ENCODE peak calls at places on chromosomes 6 and 20, in nine cellular contexts. T, P, W, F, M, C, X, S and D are unnamed samples.
A peak's percentile ranks its signal among the peaks of the same experiment; 100 is the strongest.

GRCh38 chr6:156717542-156717941 is 59.6 kb upstream of the ARID1B start:
- DNase-seq in T (no peak), P (no peak), W (no peak), F (no peak), M (no peak), C (no peak), X (no peak), S (no peak), D (no peak)

GRCh38 chr6:90846824-90847223 is 260.0 kb upstream of the MAP3K7 start:
- DNase-seq in T (no peak), P (no peak), W (no peak), F (no peak), M (peak; percentile 78), C (no peak), X (no peak), S (no peak), D (no peak)

GRCh38 chr6:71250050-71250689 is 38.4 kb upstream of the OGFRL1 start:
- DNase-seq in T (no peak), P (no peak), W (no peak), F (no peak), M (peak; percentile 57), C (no peak), X (no peak), S (no peak), D (no peak)

GRCh38 chr6:134706806-134707205 is 243.1 kb downstream of the ALDH8A1 start:
- DNase-seq in T (no peak), P (no peak), W (no peak), F (no peak), M (no peak), C (peak; percentile 22), X (no peak), S (no peak), D (no peak)

GRCh38 chr6:110642711-110643110 is 166.3 kb upstream of the SLC22A16 start:
- DNase-seq in T (no peak), P (no peak), W (no peak), F (no peak), M (no peak), C (no peak), X (no peak), S (no peak), D (no peak)

GRCh38 chr6:54935739-54936138 is 89.2 kb downstream of the FAM83B start:
- DNase-seq in T (no peak), P (no peak), W (no peak), F (no peak), M (peak; percentile 97), C (peak; percentile 76), X (no peak), S (no peak), D (no peak)

GRCh38 chr6:147660334-147661311 is 152.1 kb downstream of the SAMD5 start:
- DNase-seq in T (peak; percentile 60), P (no peak), W (no peak), F (no peak), M (no peak), C (no peak), X (no peak), S (no peak), D (no peak)

GRCh38 chr6:98836025-98836961 is 1.9 kb downstream of the POU3F2 start:
- DNase-seq in T (no peak), P (no peak), W (no peak), F (no peak), M (no peak), C (no peak), X (no peak), S (no peak), D (peak; percentile 84)

DNA sequence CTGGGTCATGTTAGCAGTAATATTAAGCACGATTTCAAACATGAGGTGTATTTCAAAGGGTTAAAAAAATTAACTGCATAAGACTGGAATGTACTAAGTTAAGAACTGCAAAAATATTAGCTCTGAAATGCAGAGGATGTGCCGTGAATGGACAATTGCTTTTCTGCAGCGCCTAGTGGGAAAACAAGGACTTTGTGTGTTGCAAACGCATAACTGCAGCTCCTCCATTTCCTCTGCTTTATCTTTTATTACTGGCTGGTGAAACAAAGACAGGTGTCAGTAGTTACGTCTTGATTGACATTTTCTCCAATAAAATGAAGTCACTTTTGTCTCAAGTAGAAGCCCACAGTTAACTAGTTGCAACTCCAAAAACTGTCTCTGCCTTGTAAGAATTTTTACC is 1.7 kb downstream of the PDE7B start:
- DNase-seq in T (no peak), P (no peak), W (no peak), F (no peak), M (no peak), C (peak; percentile 37), X (no peak), S (no peak), D (no peak)
- H3K4me3 ChIP-seq in T (no peak overlapping the region), P (no peak overlapping the region), W (no peak overlapping the region), F (peak overlapping the region; percentile 31), M (no peak overlapping the region), C (no peak overlapping the region), X (no peak overlapping the region), S (no peak overlapping the region), D (no peak overlapping the region)

DNA sequence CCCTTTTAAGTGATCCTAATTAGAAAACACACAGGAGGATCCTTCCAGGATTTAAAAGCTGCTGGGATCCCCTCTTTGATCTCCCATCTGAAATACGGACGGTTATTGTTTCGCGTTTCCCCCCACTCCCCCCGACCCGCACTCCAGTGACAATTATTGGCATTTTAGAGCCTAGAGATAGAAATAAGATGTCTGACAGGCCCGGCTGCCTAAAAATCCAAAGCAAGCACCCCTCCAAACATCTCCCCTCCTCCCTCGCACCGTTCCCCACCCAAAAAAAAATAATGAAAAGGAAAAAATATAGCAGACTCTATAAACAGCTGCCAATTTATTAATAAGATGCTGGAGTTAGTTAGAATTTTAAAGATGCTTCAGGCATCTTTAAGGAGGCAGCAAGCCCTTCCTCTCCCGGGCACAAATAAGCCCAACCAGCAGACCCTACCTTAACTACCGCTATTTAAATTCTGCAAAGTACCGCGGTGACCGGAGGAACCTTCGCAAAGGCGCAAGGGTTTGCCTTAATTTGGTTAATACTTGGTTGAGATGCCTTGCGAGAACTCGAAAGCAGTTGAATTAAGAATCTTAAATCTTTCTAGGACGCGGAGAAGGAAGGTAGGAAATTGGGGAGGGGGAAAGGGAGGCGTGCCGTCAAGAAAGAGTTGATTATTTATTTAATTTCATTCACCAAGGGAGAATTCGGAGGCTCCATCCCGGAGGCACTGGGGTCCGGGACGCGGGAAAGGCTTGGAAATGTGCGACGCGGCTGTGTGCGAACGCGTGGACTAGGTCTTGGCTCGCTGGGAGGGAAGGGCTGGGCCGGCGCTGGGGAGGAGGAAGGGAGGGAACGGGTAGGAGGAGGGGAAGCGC is 1.5 kb upstream of the ISM1 start:
- DNase-seq in T (no peak), P (peak; percentile 6), W (no peak), F (no peak), M (no peak), C (no peak), X (no peak), S (no peak), D (peak; percentile 37)
- H3K27me3 ChIP-seq in T (no peaks in the 10 kb centered on the region), P (peaks cover 84% of the 10 kb centered on the region), W (peaks cover 4% of the 10 kb centered on the region), F (no peaks in the 10 kb centered on the region), M (no peaks in the 10 kb centered on the region), C (peaks cover 12% of the 10 kb centered on the region), X (peaks cover 10% of the 10 kb centered on the region), S (peaks cover 18% of the 10 kb centered on the region), D (peaks cover 70% of the 10 kb centered on the region)

GRCh38 chr6:158764941-158765340 is 54.2 kb downstream of the EZR start:
- DNase-seq in T (no peak), P (no peak), W (no peak), F (no peak), M (no peak), C (no peak), X (no peak), S (no peak), D (peak; percentile 35)

GRCh38 chr6:158764188-158764849 is 54.8 kb downstream of the EZR start:
- DNase-seq in T (no peak), P (no peak), W (no peak), F (no peak), M (no peak), C (no peak), X (no peak), S (no peak), D (peak; percentile 54)

GRCh38 chr6:158762787-158763439 is 56.3 kb downstream of the EZR start:
- DNase-seq in T (peak; percentile 52), P (no peak), W (no peak), F (no peak), M (peak; percentile 33), C (peak; percentile 91), X (no peak), S (no peak), D (peak; percentile 57)

GRCh38 chr6:158761746-158762145 is 57.4 kb downstream of the EZR start:
- DNase-seq in T (no peak), P (no peak), W (no peak), F (no peak), M (no peak), C (no peak), X (no peak), S (no peak), D (peak; percentile 37)

DNA sequence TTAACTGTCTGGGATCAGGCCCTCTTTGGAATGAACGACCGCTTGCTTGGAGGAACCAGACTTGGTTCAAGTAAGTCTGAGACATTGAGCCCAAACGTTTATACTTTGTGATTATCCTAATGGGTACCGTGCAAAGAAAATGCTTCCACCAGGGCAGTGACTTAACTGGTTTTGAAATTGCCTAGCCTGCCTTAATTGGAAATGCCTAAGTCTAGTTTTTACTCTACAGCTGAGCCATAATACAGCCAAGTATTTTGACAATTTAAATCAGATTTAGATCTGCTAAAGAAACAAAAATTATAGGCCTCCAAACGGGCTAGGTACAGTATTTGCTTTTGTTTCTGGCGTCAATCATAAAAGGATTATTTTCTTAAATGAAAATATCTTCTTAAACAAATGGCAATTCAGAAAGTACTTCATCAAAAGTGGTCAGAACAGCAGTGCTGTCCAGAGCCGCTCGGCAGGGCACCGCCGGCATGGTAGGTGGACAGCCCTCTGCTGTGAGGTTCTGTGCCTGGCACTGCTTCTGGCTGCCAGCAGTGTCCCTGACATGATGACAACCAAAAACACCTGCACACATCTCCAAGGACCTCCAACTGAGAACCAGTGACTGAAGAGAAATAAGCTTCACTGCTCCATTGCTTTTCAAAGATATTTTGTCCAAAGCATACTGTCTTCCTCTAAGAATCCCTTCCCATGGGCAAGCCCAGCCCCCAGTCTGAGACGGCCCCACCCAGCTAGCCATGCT is 55.6 kb downstream of the EZR start:
- DNase-seq in T (no peak), P (no peak), W (no peak), F (no peak), M (no peak), C (no peak), X (no peak), S (no peak), D (no peak)
- H3K36me3 ChIP-seq in T (no peaks in the 10 kb centered on the region), P (peaks cover 28% of the 10 kb centered on the region), W (peaks cover 48% of the 10 kb centered on the region), F (no peaks in the 10 kb centered on the region), M (peaks cover 28% of the 10 kb centered on the region), C (peaks cover 26% of the 10 kb centered on the region), X (peaks cover 33% of the 10 kb centered on the region), S (peaks cover 46% of the 10 kb centered on the region), D (peaks cover 29% of the 10 kb centered on the region)

GRCh38 chr20:3000852-3001523 is 42.4 kb upstream of the GNRH2 start:
- DNase-seq in T (no peak), P (peak; percentile 30), W (no peak), F (no peak), M (peak; percentile 20), C (peak; percentile 71), X (no peak), S (no peak), D (no peak)

GRCh38 chr20:2995796-2996195 is 47.6 kb upstream of the GNRH2 start:
- DNase-seq in T (no peak), P (no peak), W (no peak), F (no peak), M (no peak), C (no peak), X (no peak), S (no peak), D (no peak)

GRCh38 chr20:3003416-3003815 is 40.0 kb upstream of the GNRH2 start:
- DNase-seq in T (no peak), P (no peak), W (no peak), F (no peak), M (no peak), C (no peak), X (no peak), S (no peak), D (no peak)

GRCh38 chr20:2993250-2993649 is 50.2 kb upstream of the GNRH2 start:
- DNase-seq in T (no peak), P (no peak), W (no peak), F (no peak), M (no peak), C (no peak), X (no peak), S (no peak), D (no peak)

DNA sequence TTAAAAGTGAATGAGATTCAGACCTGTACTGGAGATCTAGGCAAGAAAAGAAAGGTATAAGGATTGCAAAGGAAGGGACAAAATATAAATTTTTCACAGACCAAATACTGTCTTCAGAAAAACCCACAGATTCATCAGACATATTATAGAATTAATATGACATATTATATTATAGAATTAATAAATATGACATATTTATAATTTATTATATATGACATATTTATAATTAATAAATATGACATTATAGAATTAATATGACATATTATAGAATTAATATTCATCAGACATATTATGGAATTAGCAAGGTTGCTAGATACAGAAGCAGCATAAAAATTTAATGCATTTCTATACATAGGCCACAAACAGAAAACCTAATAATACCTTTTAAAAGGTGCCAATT is 44.7 kb upstream of the GNRH2 start:
- DNase-seq in T (no peak), P (no peak), W (no peak), F (no peak), M (no peak), C (no peak), X (no peak), S (no peak), D (no peak)
- H3K4me3 ChIP-seq in T (no peak overlapping the region), P (no peak overlapping the region), W (no peak overlapping the region), F (no peak overlapping the region), M (no peak overlapping the region), C (no peak overlapping the region), X (no peak overlapping the region), S (no peak overlapping the region), D (no peak overlapping the region)